ENCODE peak calls at places on chromosome 17, in six cellular contexts. One of them, this sample, is unnamed.

GRCh38 chr17:50072130-50072529 is 16.2 kb downstream of the ITGA3 start:
- DNase-seq in dorsolateral prefrontal cortex: no peak
- DNase-seq in colonic mucosa: no peak
- DNase-seq in sigmoid colon: no peak
- DNase-seq in uterus: no peak
- DNase-seq in BJ: no peak
- DNase-seq in this sample: no peak

GRCh38 chr17:57869599-57870282 is 19.9 kb upstream of the MRPS23 start:
- DNase-seq in dorsolateral prefrontal cortex: no peak
- DNase-seq in colonic mucosa: no peak
- DNase-seq in sigmoid colon: no peak
- DNase-seq in uterus: no peak
- DNase-seq in BJ: peak
- DNase-seq in this sample: peak

GRCh38 chr17:12463102-12463501 is 202.6 kb upstream of the MYOCD start:
- DNase-seq in dorsolateral prefrontal cortex: no peak
- DNase-seq in colonic mucosa: no peak
- DNase-seq in sigmoid colon: peak
- DNase-seq in uterus: no peak
- DNase-seq in BJ: peak
- DNase-seq in this sample: peak

GRCh38 chr17:42315402-42316156 is 27.3 kb downstream of the STAT5A start:
- DNase-seq in dorsolateral prefrontal cortex: no peak
- DNase-seq in colonic mucosa: no peak
- DNase-seq in sigmoid colon: no peak
- DNase-seq in uterus: no peak
- DNase-seq in BJ: no peak
- DNase-seq in this sample: no peak

GRCh38 chr17:56146005-56146404 is 7.3 kb upstream of the ANKFN1 start:
- DNase-seq in dorsolateral prefrontal cortex: no peak
- DNase-seq in colonic mucosa: no peak
- DNase-seq in sigmoid colon: no peak
- DNase-seq in uterus: no peak
- DNase-seq in BJ: no peak
- DNase-seq in this sample: no peak

GRCh38 chr17:17682737-17683675 is 1.7 kb downstream of the RAI1 start:
- DNase-seq in dorsolateral prefrontal cortex: peak
- DNase-seq in colonic mucosa: peak
- DNase-seq in sigmoid colon: peak
- DNase-seq in uterus: peak
- DNase-seq in BJ: peak
- DNase-seq in this sample: peak

GRCh38 chr17:4520881-4521600 is 22.4 kb downstream of the SPNS2 start:
- DNase-seq in dorsolateral prefrontal cortex: no peak
- DNase-seq in colonic mucosa: no peak
- DNase-seq in sigmoid colon: no peak
- DNase-seq in uterus: no peak
- DNase-seq in BJ: no peak
- DNase-seq in this sample: peak

GRCh38 chr17:65278050-65278819 is 141.1 kb downstream of the RGS9 start:
- DNase-seq in dorsolateral prefrontal cortex: no peak
- DNase-seq in colonic mucosa: peak
- DNase-seq in sigmoid colon: no peak
- DNase-seq in uterus: peak
- DNase-seq in BJ: no peak
- DNase-seq in this sample: peak

GRCh38 chr17:33667052-33667509 is 374.0 kb upstream of the ASIC2 start:
- DNase-seq in dorsolateral prefrontal cortex: no peak
- DNase-seq in colonic mucosa: no peak
- DNase-seq in sigmoid colon: no peak
- DNase-seq in uterus: no peak
- DNase-seq in BJ: no peak
- DNase-seq in this sample: no peak

GRCh38 chr17:50689251-50689650 is 18.5 kb downstream of the ANKRD40 start:
- DNase-seq in dorsolateral prefrontal cortex: no peak
- DNase-seq in colonic mucosa: no peak
- DNase-seq in sigmoid colon: no peak
- DNase-seq in uterus: no peak
- DNase-seq in BJ: no peak
- DNase-seq in this sample: peak

GRCh38 chr17:40497704-40498103 is 3.7 kb downstream of the TNS4 start:
- DNase-seq in dorsolateral prefrontal cortex: no peak
- DNase-seq in colonic mucosa: no peak
- DNase-seq in sigmoid colon: no peak
- DNase-seq in uterus: no peak
- DNase-seq in BJ: no peak
- DNase-seq in this sample: peak

GRCh38 chr17:61490540-61490975 is 38.3 kb downstream of the TBX4 start:
- DNase-seq in dorsolateral prefrontal cortex: no peak
- DNase-seq in colonic mucosa: no peak
- DNase-seq in sigmoid colon: no peak
- DNase-seq in uterus: no peak
- DNase-seq in BJ: peak
- DNase-seq in this sample: peak

GRCh38 chr17:81664051-81664470 is 2.3 kb downstream of the OXLD1 start:
- DNase-seq in dorsolateral prefrontal cortex: no peak
- DNase-seq in colonic mucosa: no peak
- DNase-seq in sigmoid colon: no peak
- DNase-seq in uterus: no peak
- DNase-seq in BJ: no peak
- DNase-seq in this sample: no peak

GRCh38 chr17:36837616-36838272 is 99.5 kb upstream of the LHX1 start:
- DNase-seq in dorsolateral prefrontal cortex: no peak
- DNase-seq in colonic mucosa: no peak
- DNase-seq in sigmoid colon: no peak
- DNase-seq in uterus: no peak
- DNase-seq in BJ: no peak
- DNase-seq in this sample: no peak

GRCh38 chr17:78442648-78443128 is 64.2 kb downstream of the PGS1 start:
- DNase-seq in dorsolateral prefrontal cortex: no peak
- DNase-seq in colonic mucosa: peak
- DNase-seq in sigmoid colon: peak
- DNase-seq in uterus: peak
- DNase-seq in BJ: no peak
- DNase-seq in this sample: no peak

GRCh38 chr17:82772026-82772425 is 20.2 kb downstream of the TBCD start:
- DNase-seq in dorsolateral prefrontal cortex: no peak
- DNase-seq in colonic mucosa: peak
- DNase-seq in sigmoid colon: no peak
- DNase-seq in uterus: no peak
- DNase-seq in BJ: no peak
- DNase-seq in this sample: peak

GRCh38 chr17:50047488-50048126 is 8.3 kb upstream of the ITGA3 start:
- DNase-seq in dorsolateral prefrontal cortex: no peak
- DNase-seq in colonic mucosa: no peak
- DNase-seq in sigmoid colon: no peak
- DNase-seq in uterus: no peak
- DNase-seq in BJ: no peak
- DNase-seq in this sample: peak

GRCh38 chr17:46870116-46870803 is 18.9 kb downstream of the WNT9B start:
- DNase-seq in dorsolateral prefrontal cortex: no peak
- DNase-seq in colonic mucosa: peak
- DNase-seq in sigmoid colon: no peak
- DNase-seq in uterus: no peak
- DNase-seq in BJ: no peak
- DNase-seq in this sample: no peak

GRCh38 chr17:7834554-7834890 is 505 bp downstream of the KDM6B start:
- DNase-seq in dorsolateral prefrontal cortex: no peak
- DNase-seq in colonic mucosa: peak
- DNase-seq in sigmoid colon: peak
- DNase-seq in uterus: peak
- DNase-seq in BJ: no peak
- DNase-seq in this sample: peak

GRCh38 chr17:70929226-70929625 is 759.9 kb downstream of the KCNJ2 start:
- DNase-seq in dorsolateral prefrontal cortex: no peak
- DNase-seq in colonic mucosa: no peak
- DNase-seq in sigmoid colon: no peak
- DNase-seq in uterus: no peak
- DNase-seq in BJ: no peak
- DNase-seq in this sample: no peak

GRCh38 chr17:78882546-78883089 is 20.4 kb downstream of the CEP295NL start:
- DNase-seq in dorsolateral prefrontal cortex: no peak
- DNase-seq in colonic mucosa: no peak
- DNase-seq in sigmoid colon: no peak
- DNase-seq in uterus: no peak
- DNase-seq in BJ: no peak
- DNase-seq in this sample: no peak

GRCh38 chr17:79950306-79950705 is 85.4 kb downstream of the TBC1D16 start:
- DNase-seq in dorsolateral prefrontal cortex: no peak
- DNase-seq in colonic mucosa: no peak
- DNase-seq in sigmoid colon: peak
- DNase-seq in uterus: peak
- DNase-seq in BJ: no peak
- DNase-seq in this sample: no peak

GRCh38 chr17:79515646-79516604 is 94.9 kb downstream of the RBFOX3 start:
- DNase-seq in dorsolateral prefrontal cortex: no peak
- DNase-seq in colonic mucosa: no peak
- DNase-seq in sigmoid colon: no peak
- DNase-seq in uterus: no peak
- DNase-seq in BJ: no peak
- DNase-seq in this sample: peak

GRCh38 chr17:77995146-77995852 is 36.8 kb downstream of the TNRC6C start:
- DNase-seq in dorsolateral prefrontal cortex: no peak
- DNase-seq in colonic mucosa: no peak
- DNase-seq in sigmoid colon: no peak
- DNase-seq in uterus: no peak
- DNase-seq in BJ: no peak
- DNase-seq in this sample: peak

GRCh38 chr17:27644586-27644985 is 13.6 kb downstream of the LGALS9 start:
- DNase-seq in dorsolateral prefrontal cortex: no peak
- DNase-seq in colonic mucosa: no peak
- DNase-seq in sigmoid colon: no peak
- DNase-seq in uterus: no peak
- DNase-seq in BJ: no peak
- DNase-seq in this sample: no peak

DNA sequence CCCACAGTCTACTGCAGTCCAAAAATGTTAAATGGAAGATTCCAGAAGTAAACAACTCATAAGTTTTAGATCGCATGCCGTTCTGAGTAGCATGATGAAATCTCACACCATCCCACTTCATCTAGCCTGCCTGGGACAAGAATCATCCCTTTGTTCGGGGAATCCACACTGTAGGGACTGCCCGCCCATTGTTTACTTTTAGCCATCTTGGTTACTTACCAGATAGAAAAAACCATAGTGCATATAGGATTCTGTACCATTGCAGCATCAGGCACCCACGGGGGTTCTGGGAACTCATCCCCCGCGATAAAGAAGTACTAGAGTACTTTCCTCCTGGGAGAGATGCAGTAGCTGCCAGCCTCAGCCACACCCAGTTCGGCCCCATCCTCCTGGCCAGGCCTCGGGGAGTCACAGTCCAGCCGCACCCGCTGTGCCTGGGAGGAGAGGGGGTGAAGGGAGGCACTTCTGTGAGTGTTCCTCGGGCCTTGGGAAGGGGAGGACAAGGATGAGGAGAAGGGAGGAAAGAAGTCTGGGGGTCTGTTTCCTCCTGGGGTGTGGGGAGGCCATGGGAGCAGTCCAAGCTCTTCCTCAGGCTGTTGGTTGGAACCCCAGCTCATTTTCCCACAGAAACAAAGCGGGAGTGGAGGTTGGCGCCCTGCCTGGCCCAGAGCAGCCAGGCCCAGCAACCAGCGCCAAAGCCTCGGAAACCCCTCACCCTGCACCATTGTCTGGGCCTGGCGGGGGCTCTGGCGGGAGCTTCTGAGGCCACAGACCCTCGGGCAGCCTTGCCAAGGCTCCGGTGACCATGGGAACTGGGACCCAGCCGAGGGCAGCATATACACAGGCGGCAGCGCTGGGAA is 8.9 kb downstream of the TRIM47 start:
- DNase-seq in dorsolateral prefrontal cortex: peak
- DNase-seq in colonic mucosa: peak
- DNase-seq in sigmoid colon: peak
- DNase-seq in uterus: peak
- DNase-seq in BJ: no peak
- DNase-seq in this sample: peak
- TF ChIP-seq CTCF in dorsolateral prefrontal cortex: no peak
- TF ChIP-seq CTCF in colonic mucosa: no peak
- TF ChIP-seq CTCF in sigmoid colon: no peak
- TF ChIP-seq CTCF in uterus: no peak
- TF ChIP-seq CTCF in BJ: no peak
- TF ChIP-seq CTCF in this sample: no peak

GRCh38 chr17:30970757-30971567 is at the start of gene RNF135:
- DNase-seq in dorsolateral prefrontal cortex: no peak
- DNase-seq in colonic mucosa: peak
- DNase-seq in sigmoid colon: peak
- DNase-seq in uterus: peak
- DNase-seq in BJ: peak
- DNase-seq in this sample: peak
- H3K4me3 ChIP-seq in dorsolateral prefrontal cortex: peak
- H3K4me3 ChIP-seq in colonic mucosa: peak
- H3K4me3 ChIP-seq in sigmoid colon: peak
- H3K4me3 ChIP-seq in uterus: peak
- H3K4me3 ChIP-seq in BJ: peak
- H3K4me3 ChIP-seq in this sample: peak

GRCh38 chr17:2067559-2067958 is 12.7 kb downstream of the HIC1 start:
- DNase-seq in dorsolateral prefrontal cortex: no peak
- DNase-seq in colonic mucosa: no peak
- DNase-seq in sigmoid colon: peak
- DNase-seq in uterus: peak
- DNase-seq in BJ: no peak
- DNase-seq in this sample: no peak

GRCh38 chr17:2067048-2067452 is 12.1 kb downstream of the HIC1 start:
- DNase-seq in dorsolateral prefrontal cortex: no peak
- DNase-seq in colonic mucosa: no peak
- DNase-seq in sigmoid colon: no peak
- DNase-seq in uterus: no peak
- DNase-seq in BJ: no peak
- DNase-seq in this sample: peak

GRCh38 chr17:2070241-2071023 is 15.5 kb downstream of the HIC1 start:
- DNase-seq in dorsolateral prefrontal cortex: no peak
- DNase-seq in colonic mucosa: no peak
- DNase-seq in sigmoid colon: no peak
- DNase-seq in uterus: no peak
- DNase-seq in BJ: no peak
- DNase-seq in this sample: no peak

GRCh38 chr17:2068589-2069051 is 13.7 kb downstream of the HIC1 start:
- DNase-seq in dorsolateral prefrontal cortex: no peak
- DNase-seq in colonic mucosa: no peak
- DNase-seq in sigmoid colon: no peak
- DNase-seq in uterus: no peak
- DNase-seq in BJ: no peak
- DNase-seq in this sample: no peak

GRCh38 chr17:2068101-2068518 is 13.2 kb downstream of the HIC1 start:
- DNase-seq in dorsolateral prefrontal cortex: no peak
- DNase-seq in colonic mucosa: no peak
- DNase-seq in sigmoid colon: peak
- DNase-seq in uterus: peak
- DNase-seq in BJ: peak
- DNase-seq in this sample: peak
- TF ChIP-seq CTCF in dorsolateral prefrontal cortex: no peak
- TF ChIP-seq CTCF in colonic mucosa: no peak
- TF ChIP-seq CTCF in sigmoid colon: no peak
- TF ChIP-seq CTCF in uterus: no peak
- TF ChIP-seq CTCF in BJ: peak
- TF ChIP-seq CTCF in this sample: peak

DNA sequence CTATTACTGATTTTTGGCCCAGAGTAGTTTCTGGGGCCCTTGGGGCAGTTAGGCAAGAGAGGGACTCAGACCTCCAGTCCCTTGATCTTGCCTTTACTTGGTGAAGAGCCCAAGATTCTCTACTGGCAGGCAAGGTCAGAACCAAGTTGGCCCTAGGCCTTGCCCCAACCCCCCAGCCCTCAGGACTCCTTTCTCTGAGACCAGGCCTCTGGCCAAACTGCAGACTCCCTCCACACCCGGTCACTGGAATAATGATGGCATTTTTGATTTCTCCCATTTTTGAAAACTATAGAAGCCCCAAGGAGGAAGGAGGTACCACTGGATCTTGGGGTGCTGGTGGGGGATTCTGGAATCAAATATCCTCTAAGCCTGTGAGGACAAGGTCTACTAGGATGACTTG is 18.0 kb upstream of the HOXB9 start:
- DNase-seq in dorsolateral prefrontal cortex: no peak
- DNase-seq in colonic mucosa: peak
- DNase-seq in sigmoid colon: no peak
- DNase-seq in uterus: no peak
- DNase-seq in BJ: no peak
- DNase-seq in this sample: no peak
- H3K4me3 ChIP-seq in dorsolateral prefrontal cortex: no peak
- H3K4me3 ChIP-seq in colonic mucosa: peak
- H3K4me3 ChIP-seq in sigmoid colon: no peak
- H3K4me3 ChIP-seq in uterus: no peak
- H3K4me3 ChIP-seq in BJ: no peak
- H3K4me3 ChIP-seq in this sample: no peak

This sample was measured in foreskin fibroblast.